ENCODE peak calls at places on chromosomes 12 and 14, in eight cellular contexts. T is GM20000; W is stimulated activated CD4-positive, alpha-beta T cell treated with anti-CD3 and anti-CD28 coated beads, Interleukin-1b, Interleukin-23, amount 100 ng/mL, for 4 hours; K is glutamatergic neuron; R is ecto neural progenitor cell; V is activated CD4-positive, alpha-beta T cell treated with anti-CD3 and anti-CD28 coated beads, Interleukin-2, amount 10 ng/mL, durations not matched to agents 7 days and 5 days; L is astrocyte of the spinal cord; O is endodermal cell. A is an unnamed sample.

GRCh38 chr12:24172773-24173447 is 223.4 kb upstream of the SOX5 start:
- DNase-seq in W (no peak), L (no peak), O (no peak), T (no peak), R (no peak), K (no peak), V (no peak), A (no peak)

GRCh38 chr12:12872934-12873275 is 18.5 kb upstream of the GPRC5A start:
- DNase-seq in R (no peak), W (no peak), O (no peak), T (no peak), K (no peak), L (peak; percentile 59), V (no peak), A (no peak)

GRCh38 chr12:19018302-19018980 is 111.1 kb upstream of the PLEKHA5 start:
- DNase-seq in T (no peak), O (no peak), W (no peak), V (no peak), R (no peak), K (no peak), L (peak; percentile 85), A (no peak)

GRCh38 chr12:9872743-9873142 is 3.6 kb upstream of the CLEC2B start:
- DNase-seq in O (no peak), K (no peak), T (no peak), R (peak; percentile 79), V (no peak), W (no peak), L (no peak), A (peak; percentile 46)

GRCh38 chr12:65163755-65164154 is 5.6 kb upstream of the LEMD3 start:
- DNase-seq in V (no peak), K (no peak), T (peak; percentile 32), R (no peak), O (no peak), L (no peak), W (no peak), A (no peak)

GRCh38 chr12:39620664-39621658 is 1.4 kb upstream of the ABCD2 start:
- DNase-seq in V (peak; percentile 47), K (no peak), W (peak; percentile 15), L (peak; percentile 21), R (no peak), O (no peak), T (peak; percentile 37), A (no peak)

GRCh38 chr12:57047981-57048380 is 1.9 kb downstream of the MYO1A start:
- DNase-seq in W (no peak), R (no peak), O (no peak), V (no peak), T (no peak), K (no peak), L (no peak), A (no peak)

GRCh38 chr12:46522141-46522540 is 149.6 kb upstream of the SLC38A2 start:
- DNase-seq in W (no peak), L (no peak), K (no peak), O (no peak), V (no peak), T (no peak), R (no peak), A (no peak)

GRCh38 chr12:58277231-58277630 is 335.9 kb downstream of the ATP23 start:
- DNase-seq in T (no peak), O (no peak), L (no peak), W (no peak), K (no peak), V (no peak), R (no peak), A (no peak)

GRCh38 chr12:96104566-96104965 is 69.2 kb upstream of the LTA4H start:
- DNase-seq in W (no peak), K (no peak), O (peak; percentile 28), R (no peak), T (no peak), V (no peak), L (no peak), A (no peak)

GRCh38 chr14:104138098-104138890 is at the start of gene KIF26A:
- DNase-seq in L (no peak), K (peak; percentile 66), W (no peak), T (no peak), O (peak; percentile 89), R (peak; percentile 84), V (no peak), A (no peak)

GRCh38 chr12:131983026-131983425 is 33.3 kb downstream of the EP400 start:
- DNase-seq in O (peak; percentile 43), V (no peak), R (no peak), K (no peak), L (no peak), T (no peak), W (no peak), A (no peak)

GRCh38 chr14:74085047-74085637 is 386 bp downstream of the LIN52 start:
- DNase-seq in T (peak; percentile 13), W (no peak), O (no peak), R (no peak), L (peak; percentile 38), V (peak; percentile 11), K (no peak), A (no peak)